ENCODE peak calls at places on chromosomes 16 and 17, in four cellular contexts. One of them, this sample, is unnamed.

GRCh38 chr17:38509008-38509771 is 80.9 kb downstream of the ARHGAP23 start:
- DNase-seq in CD4-positive, alpha-beta T cell: peak; percentile 71
- DNase-seq in SK-N-SH: peak; percentile 98
- DNase-seq in gastrocnemius medialis: peak; percentile 58
- DNase-seq in this sample: peak; percentile 13

GRCh38 chr17:4751925-4752324 is 12.2 kb upstream of the CXCL16 start:
- DNase-seq in gastrocnemius medialis: no peak
- DNase-seq in CD4-positive, alpha-beta T cell: no peak
- DNase-seq in SK-N-SH: no peak
- DNase-seq in this sample: no peak

GRCh38 chr17:18258356-18259038 is at the start of gene FLII:
- DNase-seq in CD4-positive, alpha-beta T cell: peak; percentile 68
- DNase-seq in SK-N-SH: peak; percentile 89
- DNase-seq in gastrocnemius medialis: peak; percentile 49
- DNase-seq in this sample: no peak

GRCh38 chr17:17576772-17577234 is 14.7 kb downstream of the PEMT start:
- DNase-seq in CD4-positive, alpha-beta T cell: no peak
- DNase-seq in SK-N-SH: no peak
- DNase-seq in gastrocnemius medialis: no peak
- DNase-seq in this sample: no peak

GRCh38 chr16:47492036-47492427 is 30.9 kb downstream of the PHKB start:
- DNase-seq in gastrocnemius medialis: no peak
- DNase-seq in CD4-positive, alpha-beta T cell: no peak
- DNase-seq in SK-N-SH: no peak
- DNase-seq in this sample: no peak

GRCh38 chr16:13997933-13998332 is 73.2 kb upstream of the MRTFB start:
- DNase-seq in CD4-positive, alpha-beta T cell: no peak
- DNase-seq in gastrocnemius medialis: no peak
- DNase-seq in SK-N-SH: no peak
- DNase-seq in this sample: no peak

GRCh38 chr16:50047864-50048263 is 17.9 kb upstream of the HEATR3 start:
- DNase-seq in SK-N-SH: no peak
- DNase-seq in CD4-positive, alpha-beta T cell: no peak
- DNase-seq in gastrocnemius medialis: no peak
- DNase-seq in this sample: no peak

GRCh38 chr16:47599512-47599911 is 138.4 kb downstream of the PHKB start:
- DNase-seq in SK-N-SH: no peak
- DNase-seq in gastrocnemius medialis: no peak
- DNase-seq in CD4-positive, alpha-beta T cell: no peak
- DNase-seq in this sample: no peak

GRCh38 chr17:74217036-74217725 is 3.8 kb downstream of the TTYH2 start:
- DNase-seq in CD4-positive, alpha-beta T cell: no peak
- DNase-seq in SK-N-SH: no peak
- DNase-seq in gastrocnemius medialis: no peak
- DNase-seq in this sample: no peak

GRCh38 chr16:17211797-17212196 is 259.0 kb downstream of the XYLT1 start:
- DNase-seq in gastrocnemius medialis: no peak
- DNase-seq in CD4-positive, alpha-beta T cell: peak; percentile 40
- DNase-seq in SK-N-SH: peak; percentile 21
- DNase-seq in this sample: no peak

GRCh38 chr16:53821957-53822625 is 118.1 kb downstream of the FTO start:
- DNase-seq in SK-N-SH: no peak
- DNase-seq in CD4-positive, alpha-beta T cell: no peak
- DNase-seq in gastrocnemius medialis: no peak
- DNase-seq in this sample: no peak

GRCh38 chr16:84738255-84739038 is 38.6 kb downstream of the USP10 start:
- DNase-seq in SK-N-SH: peak; percentile 74
- DNase-seq in CD4-positive, alpha-beta T cell: peak; percentile 71
- DNase-seq in gastrocnemius medialis: peak; percentile 65
- DNase-seq in this sample: peak; percentile 83

GRCh38 chr16:84732674-84733352 is 33.0 kb downstream of the USP10 start:
- DNase-seq in gastrocnemius medialis: no peak
- DNase-seq in SK-N-SH: no peak
- DNase-seq in CD4-positive, alpha-beta T cell: no peak
- DNase-seq in this sample: peak; percentile 93

GRCh38 chr16:84737192-84737591 is 37.4 kb downstream of the USP10 start:
- DNase-seq in SK-N-SH: no peak
- DNase-seq in gastrocnemius medialis: no peak
- DNase-seq in CD4-positive, alpha-beta T cell: no peak
- DNase-seq in this sample: no peak

GRCh38 chr16:84737658-84738057 is 37.9 kb downstream of the USP10 start:
- DNase-seq in gastrocnemius medialis: no peak
- DNase-seq in SK-N-SH: no peak
- DNase-seq in CD4-positive, alpha-beta T cell: no peak
- DNase-seq in this sample: peak; percentile 74

GRCh38 chr16:84735846-84736586 is 36.2 kb downstream of the USP10 start:
- DNase-seq in gastrocnemius medialis: no peak
- DNase-seq in SK-N-SH: peak; percentile 51
- DNase-seq in CD4-positive, alpha-beta T cell: peak; percentile 44
- DNase-seq in this sample: no peak
- TF ChIP-seq CTCF in gastrocnemius medialis: no peak
- TF ChIP-seq CTCF in SK-N-SH: no peak
- TF ChIP-seq CTCF in CD4-positive, alpha-beta T cell: peak; percentile 14
- TF ChIP-seq CTCF in this sample: peak; percentile 37

GRCh38 chr16:71552698-71553503 is 24.0 kb downstream of the TAT start:
- DNase-seq in gastrocnemius medialis: no peak
- DNase-seq in SK-N-SH: no peak
- DNase-seq in CD4-positive, alpha-beta T cell: no peak
- DNase-seq in this sample: no peak
- TF ChIP-seq CTCF in gastrocnemius medialis: no peak
- TF ChIP-seq CTCF in SK-N-SH: no peak
- TF ChIP-seq CTCF in CD4-positive, alpha-beta T cell: no peak
- TF ChIP-seq CTCF in this sample: no peak

GRCh38 chr17:19317359-19318095 is 45.0 kb downstream of the B9D1 start:
- DNase-seq in gastrocnemius medialis: peak; percentile 85
- DNase-seq in SK-N-SH: no peak
- DNase-seq in CD4-positive, alpha-beta T cell: no peak
- DNase-seq in this sample: no peak
- TF ChIP-seq CTCF in gastrocnemius medialis: no peak
- TF ChIP-seq CTCF in SK-N-SH: no peak
- TF ChIP-seq CTCF in CD4-positive, alpha-beta T cell: no peak
- TF ChIP-seq CTCF in this sample: no peak

DNA sequence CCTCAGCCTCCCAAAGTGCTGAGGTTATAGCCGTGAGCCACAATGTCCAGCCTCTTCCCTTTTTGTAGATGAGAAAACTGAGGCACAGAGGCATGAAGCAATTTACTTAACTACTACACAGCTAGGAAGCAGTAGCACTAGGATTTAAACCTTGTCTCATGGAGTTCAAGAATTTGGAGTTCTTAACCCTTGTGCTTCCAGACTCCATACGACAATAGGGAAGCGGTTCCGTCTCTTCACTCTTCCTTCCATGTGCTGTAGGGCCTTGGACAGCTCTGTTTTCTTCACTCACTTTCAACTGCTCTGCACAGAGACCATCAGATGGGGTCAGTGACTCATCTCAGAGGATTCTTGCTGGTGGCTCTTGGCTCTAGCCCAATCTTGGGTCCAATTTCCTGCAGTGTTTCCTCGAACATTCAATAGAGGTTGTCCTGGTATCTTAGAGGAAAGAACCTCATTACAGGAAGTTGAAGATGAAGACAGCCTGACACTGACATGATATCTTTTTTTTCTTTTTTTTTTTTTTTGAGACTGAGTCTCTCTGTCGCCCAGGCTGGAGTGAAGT is 19.3 kb downstream of the ITGAL start:
- DNase-seq in gastrocnemius medialis: peak; percentile 18
- DNase-seq in SK-N-SH: no peak
- DNase-seq in CD4-positive, alpha-beta T cell: no peak
- DNase-seq in this sample: no peak
- TF ChIP-seq CTCF in gastrocnemius medialis: no peak
- TF ChIP-seq CTCF in SK-N-SH: no peak
- TF ChIP-seq CTCF in CD4-positive, alpha-beta T cell: no peak
- TF ChIP-seq CTCF in this sample: no peak

GRCh38 chr17:36705651-36706436 is 104.5 kb downstream of the MRM1 start:
- DNase-seq in SK-N-SH: peak; percentile 86
- DNase-seq in gastrocnemius medialis: peak; percentile 26
- DNase-seq in CD4-positive, alpha-beta T cell: no peak
- DNase-seq in this sample: no peak
- TF ChIP-seq CTCF in SK-N-SH: peak; percentile 67
- TF ChIP-seq CTCF in gastrocnemius medialis: no peak
- TF ChIP-seq CTCF in CD4-positive, alpha-beta T cell: peak; percentile 75
- TF ChIP-seq CTCF in this sample: peak; percentile 76

GRCh38 chr16:78227855-78228254 is 128.4 kb downstream of the WWOX start:
- DNase-seq in CD4-positive, alpha-beta T cell: no peak
- DNase-seq in SK-N-SH: peak; percentile 49
- DNase-seq in gastrocnemius medialis: no peak
- DNase-seq in this sample: no peak
- TF ChIP-seq CTCF in CD4-positive, alpha-beta T cell: no peak
- TF ChIP-seq CTCF in SK-N-SH: peak; percentile 52
- TF ChIP-seq CTCF in gastrocnemius medialis: no peak
- TF ChIP-seq CTCF in this sample: peak; percentile 18

GRCh38 chr16:89373355-89374110 is 116.8 kb downstream of the ANKRD11 start:
- DNase-seq in CD4-positive, alpha-beta T cell: no peak
- DNase-seq in SK-N-SH: no peak
- DNase-seq in gastrocnemius medialis: peak; percentile 53
- DNase-seq in this sample: no peak
- TF ChIP-seq CTCF in CD4-positive, alpha-beta T cell: no peak
- TF ChIP-seq CTCF in SK-N-SH: no peak
- TF ChIP-seq CTCF in gastrocnemius medialis: no peak
- TF ChIP-seq CTCF in this sample: no peak

This sample was measured in LNCaP clone FGC.